ENCODE peak calls at places on chromosomes 6 and 20, in ten cellular contexts. S, V, E, M, N, Q, A, G, W and Y are unnamed samples.

GRCh38 chr20:14295238-14295637 is 42.2 kb downstream of the FLRT3 start:
- DNase-seq in S (no peak), V (no peak), E (no peak), M (no peak), N (no peak), Q (peak), A (no peak), G (no peak), W (peak), Y (no peak)

GRCh38 chr6:84093405-84094049 is 60.0 kb downstream of the MRAP2 start:
- DNase-seq in S (no peak), V (no peak), E (peak), M (no peak), N (no peak), Q (no peak), A (peak), G (no peak), W (no peak), Y (no peak)

GRCh38 chr20:61387204-61387958 is 135.3 kb downstream of the CDH4 start:
- DNase-seq in S (no peak), V (no peak), E (no peak), M (peak), N (no peak), Q (peak), A (no peak), G (peak), W (peak), Y (peak)

GRCh38 chr6:142087950-142088857 is 44.5 kb upstream of the GJE1 start:
- DNase-seq in S (no peak), V (no peak), E (no peak), M (no peak), N (no peak), Q (no peak), A (no peak), G (no peak), W (no peak), Y (no peak)

GRCh38 chr6:320351-321157 is 28.3 kb downstream of the DUSP22 start:
- DNase-seq in S (no peak), V (no peak), E (no peak), M (no peak), N (no peak), Q (no peak), A (no peak), G (no peak), W (no peak), Y (no peak)

GRCh38 chr6:10384064-10384317 is 30.9 kb downstream of the TFAP2A start:
- DNase-seq in S (no peak), V (no peak), E (no peak), M (no peak), N (no peak), Q (no peak), A (no peak), G (no peak), W (no peak), Y (no peak)

GRCh38 chr6:167829513-167829912 is 2.8 kb downstream of the AFDN start:
- DNase-seq in S (no peak), V (no peak), E (no peak), M (no peak), N (no peak), Q (no peak), A (no peak), G (peak), W (no peak), Y (no peak)

GRCh38 chr6:110101885-110102284 is 77.6 kb downstream of the WASF1 start:
- DNase-seq in S (no peak), V (no peak), E (peak), M (no peak), N (no peak), Q (no peak), A (peak), G (no peak), W (no peak), Y (no peak)

GRCh38 chr6:10759312-10759839 is 11.8 kb downstream of the TMEM14B start:
- DNase-seq in S (no peak), V (no peak), E (no peak), M (peak), N (no peak), Q (peak), A (peak), G (peak), W (no peak), Y (peak)

GRCh38 chr20:50245561-50246366 is 55.1 kb downstream of the CEBPB start:
- DNase-seq in S (no peak), V (no peak), E (no peak), M (no peak), N (no peak), Q (peak), A (no peak), G (peak), W (no peak), Y (peak)

GRCh38 chr6:44373051-44373450 is 14.5 kb upstream of the CDC5L start:
- DNase-seq in S (no peak), V (no peak), E (no peak), M (no peak), N (no peak), Q (no peak), A (no peak), G (no peak), W (no peak), Y (peak)

GRCh38 chr6:85660181-85660611 is 17.5 kb upstream of the SYNCRIP start:
- DNase-seq in S (no peak), V (no peak), E (no peak), M (peak), N (no peak), Q (peak), A (no peak), G (peak), W (no peak), Y (peak)

GRCh38 chr20:46119547-46119946 is 1.4 kb downstream of the CD40 start:
- DNase-seq in S (no peak), V (no peak), E (no peak), M (no peak), N (no peak), Q (no peak), A (no peak), G (no peak), W (no peak), Y (no peak)

GRCh38 chr6:42142118-42142835 is at the start of gene C6orf132:
- DNase-seq in S (no peak), V (no peak), E (no peak), M (peak), N (no peak), Q (no peak), A (no peak), G (no peak), W (peak), Y (peak)

GRCh38 chr20:61166324-61166723 is 85.7 kb upstream of the CDH4 start:
- DNase-seq in S (no peak), V (no peak), E (no peak), M (peak), N (no peak), Q (peak), A (no peak), G (peak), W (no peak), Y (peak)

GRCh38 chr6:159151266-159151855 is 17.8 kb upstream of the FNDC1 start:
- DNase-seq in S (no peak), V (peak), E (no peak), M (peak), N (no peak), Q (peak), A (peak), G (no peak), W (peak), Y (peak)

GRCh38 chr20:59578602-59579403 is 25.5 kb upstream of the PHACTR3 start:
- DNase-seq in S (no peak), V (no peak), E (no peak), M (no peak), N (no peak), Q (no peak), A (no peak), G (no peak), W (no peak), Y (no peak)

GRCh38 chr6:69090132-69090531 is 455.1 kb downstream of the ADGRB3 start:
- DNase-seq in S (no peak), V (no peak), E (no peak), M (no peak), N (no peak), Q (peak), A (no peak), G (peak), W (no peak), Y (no peak)

GRCh38 chr6:138981416-138981815 is 6.6 kb downstream of the REPS1 start:
- DNase-seq in S (no peak), V (no peak), E (no peak), M (no peak), N (no peak), Q (peak), A (no peak), G (peak), W (no peak), Y (no peak)

GRCh38 chr6:88972504-88973423 is 9.3 kb upstream of the RNGTT start:
- DNase-seq in S (no peak), V (no peak), E (no peak), M (no peak), N (no peak), Q (no peak), A (no peak), G (no peak), W (no peak), Y (no peak)

GRCh38 chr20:25859649-25860530 is 163.2 kb upstream of the ZNF337 start:
- DNase-seq in S (peak), V (peak), E (peak), M (peak), N (peak), Q (peak), A (peak), G (no peak), W (peak), Y (peak)

GRCh38 chr6:30007132-30007764 is 53.8 kb upstream of the POLR1H start:
- DNase-seq in S (no peak), V (peak), E (no peak), M (no peak), N (no peak), Q (no peak), A (peak), G (no peak), W (peak), Y (no peak)

GRCh38 chr6:105873256-105873704 is 212.9 kb upstream of the PRDM1 start:
- DNase-seq in S (no peak), V (no peak), E (no peak), M (no peak), N (no peak), Q (no peak), A (no peak), G (no peak), W (no peak), Y (no peak)

GRCh38 chr20:52154575-52154974 is 37.0 kb downstream of the ZFP64 start:
- DNase-seq in S (no peak), V (no peak), E (no peak), M (no peak), N (no peak), Q (no peak), A (no peak), G (no peak), W (no peak), Y (no peak)

GRCh38 chr6:143164565-143165105 is 103.9 kb downstream of the AIG1 start:
- DNase-seq in S (no peak), V (no peak), E (no peak), M (no peak), N (no peak), Q (no peak), A (no peak), G (peak), W (no peak), Y (no peak)

GRCh38 chr6:136657629-136658028 is 107.4 kb upstream of the MAP7 start:
- DNase-seq in S (no peak), V (no peak), E (no peak), M (no peak), N (no peak), Q (no peak), A (no peak), G (peak), W (no peak), Y (peak)

GRCh38 chr6:37483502-37483901 is 16.2 kb downstream of the CCDC167 start:
- DNase-seq in S (no peak), V (no peak), E (no peak), M (no peak), N (no peak), Q (no peak), A (no peak), G (no peak), W (no peak), Y (no peak)

GRCh38 chr20:48783533-48784272 is 44.1 kb downstream of the PREX1 start:
- DNase-seq in S (no peak), V (peak), E (no peak), M (no peak), N (no peak), Q (no peak), A (no peak), G (no peak), W (no peak), Y (no peak)

GRCh38 chr20:63898882-63899558 is 4.1 kb downstream of the DNAJC5 start:
- DNase-seq in S (no peak), V (no peak), E (no peak), M (no peak), N (no peak), Q (no peak), A (no peak), G (no peak), W (no peak), Y (no peak)

GRCh38 chr6:70375882-70376281 is 37.4 kb upstream of the FAM135A start:
- DNase-seq in S (no peak), V (no peak), E (no peak), M (no peak), N (no peak), Q (no peak), A (no peak), G (no peak), W (no peak), Y (peak)

GRCh38 chr20:50052952-50053789 is 59.8 kb downstream of the UBE2V1 start:
- DNase-seq in S (no peak), V (no peak), E (no peak), M (no peak), N (no peak), Q (no peak), A (no peak), G (no peak), W (no peak), Y (no peak)

GRCh38 chr6:116287668-116288282 is 8.0 kb upstream of the TSPYL1 start:
- DNase-seq in S (no peak), V (no peak), E (no peak), M (peak), N (no peak), Q (peak), A (no peak), G (peak), W (no peak), Y (peak)

GRCh38 chr6:52598123-52598823 is 21.4 kb upstream of the TRAM2 start:
- DNase-seq in S (no peak), V (no peak), E (no peak), M (peak), N (no peak), Q (peak), A (no peak), G (peak), W (peak), Y (peak)

GRCh38 chr20:35738410-35739179 is 3.5 kb downstream of the RBM39 start:
- DNase-seq in S (no peak), V (no peak), E (no peak), M (no peak), N (no peak), Q (no peak), A (no peak), G (no peak), W (no peak), Y (no peak)

GRCh38 chr20:35742741-35743523 is 872 bp upstream of the RBM39 start:
- DNase-seq in S (no peak), V (no peak), E (peak), M (no peak), N (no peak), Q (no peak), A (peak), G (no peak), W (no peak), Y (no peak)

GRCh38 chr20:35743693-35744491 is 1.8 kb upstream of the RBM39 start:
- DNase-seq in S (no peak), V (no peak), E (no peak), M (no peak), N (no peak), Q (no peak), A (no peak), G (no peak), W (no peak), Y (no peak)

GRCh38 chr20:35739294-35740163 is 2.5 kb downstream of the RBM39 start:
- DNase-seq in S (no peak), V (no peak), E (no peak), M (no peak), N (no peak), Q (peak), A (no peak), G (peak), W (no peak), Y (peak)

DNA sequence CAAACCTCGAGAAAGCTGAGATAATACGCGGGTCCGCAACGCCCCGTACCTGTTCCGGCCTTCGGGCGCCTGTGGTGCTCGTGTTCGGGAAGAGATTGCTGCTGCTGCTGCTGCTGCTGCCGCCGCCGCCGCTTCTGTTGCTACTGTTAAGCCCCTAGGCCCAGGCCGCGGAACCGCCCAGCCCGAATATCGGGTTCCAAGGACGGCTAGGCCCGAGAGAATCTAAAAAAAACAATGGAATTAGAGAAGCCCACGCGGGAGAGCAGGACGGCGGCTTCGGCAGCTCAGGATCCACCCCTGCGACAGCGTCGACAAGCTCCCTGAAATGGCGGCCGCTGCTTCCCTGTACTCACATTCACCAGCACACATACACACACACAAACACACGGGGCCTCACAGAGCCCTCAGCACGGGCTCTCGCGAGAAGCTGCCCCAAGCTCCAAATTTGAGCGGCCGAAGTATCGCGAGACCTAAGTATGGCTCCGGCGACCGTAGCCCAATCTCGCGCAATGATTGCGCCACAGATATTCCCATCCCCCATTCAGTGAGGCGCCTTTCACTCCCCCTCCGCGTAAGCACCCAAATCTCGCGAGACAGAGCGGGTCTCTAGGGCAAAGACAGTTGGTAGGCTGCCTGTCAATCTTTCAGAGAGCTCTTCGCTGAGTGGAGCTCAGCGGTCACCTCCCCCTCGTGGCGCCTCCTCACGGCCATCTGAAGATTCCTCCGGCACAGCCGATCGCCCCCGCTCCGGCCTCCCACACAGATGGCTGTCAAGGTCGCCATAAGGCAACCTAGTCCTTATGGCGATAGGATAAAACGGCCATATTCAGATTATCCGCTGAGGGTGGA is at the start of gene RBM39:
- DNase-seq in S (peak), V (peak), E (peak), M (peak), N (peak), Q (peak), A (peak), G (peak), W (peak), Y (peak)
- TF ChIP-seq CTCF in S (peak), V (peak), E (peak), M (no peak), N (peak), Q (peak), A (peak), G (peak), W (no peak), Y (peak)

DNA sequence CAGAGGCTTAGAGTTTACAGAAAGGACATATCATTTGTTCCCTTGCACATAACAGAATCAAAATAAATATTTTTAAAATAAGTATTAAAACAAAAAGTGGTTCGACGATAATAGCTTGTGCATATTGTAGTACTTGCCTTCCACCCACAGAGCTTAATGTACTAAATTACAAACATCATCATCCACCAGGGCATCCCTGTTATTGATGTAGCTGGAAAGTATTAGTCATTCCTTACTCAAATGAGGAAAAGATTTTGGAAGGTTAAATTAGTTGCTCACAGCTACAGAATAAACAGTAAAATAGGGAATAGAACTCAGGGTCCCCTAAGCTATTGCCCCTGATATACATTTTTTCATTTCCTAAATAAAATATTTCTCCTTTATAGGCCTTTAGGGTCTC is 150.3 kb downstream of the PTPRK start:
- DNase-seq in S (no peak), V (no peak), E (no peak), M (peak), N (no peak), Q (peak), A (no peak), G (peak), W (no peak), Y (peak)
- TF ChIP-seq CTCF in S (no peak), V (no peak), E (no peak), M (no peak), N (no peak), Q (no peak), A (no peak), G (no peak), W (no peak), Y (peak)

DNA sequence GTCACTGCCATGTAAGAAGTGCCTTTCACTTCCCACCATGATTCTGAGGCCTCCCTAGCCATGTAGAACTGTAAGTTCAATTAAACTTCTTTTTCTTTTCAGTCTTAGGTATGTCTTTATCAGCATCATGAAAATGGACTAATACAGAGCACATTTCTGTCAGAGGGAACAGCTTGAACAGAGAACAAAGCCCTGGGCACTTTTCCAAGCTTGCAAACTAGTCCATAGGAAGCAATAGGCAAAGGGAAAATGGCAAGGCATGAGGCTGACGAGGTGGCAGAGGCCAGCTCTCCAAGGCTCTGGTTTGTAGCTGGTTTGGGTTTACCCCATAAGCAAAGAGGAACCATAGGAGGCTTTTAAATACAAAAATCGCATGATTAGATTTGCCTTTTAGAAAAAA is 185.1 kb upstream of the HDDC2 start:
- DNase-seq in S (no peak), V (no peak), E (no peak), M (no peak), N (no peak), Q (peak), A (no peak), G (no peak), W (no peak), Y (no peak)
- TF ChIP-seq CTCF in S (no peak), V (no peak), E (no peak), M (no peak), N (no peak), Q (no peak), A (no peak), G (no peak), W (no peak), Y (no peak)

DNA sequence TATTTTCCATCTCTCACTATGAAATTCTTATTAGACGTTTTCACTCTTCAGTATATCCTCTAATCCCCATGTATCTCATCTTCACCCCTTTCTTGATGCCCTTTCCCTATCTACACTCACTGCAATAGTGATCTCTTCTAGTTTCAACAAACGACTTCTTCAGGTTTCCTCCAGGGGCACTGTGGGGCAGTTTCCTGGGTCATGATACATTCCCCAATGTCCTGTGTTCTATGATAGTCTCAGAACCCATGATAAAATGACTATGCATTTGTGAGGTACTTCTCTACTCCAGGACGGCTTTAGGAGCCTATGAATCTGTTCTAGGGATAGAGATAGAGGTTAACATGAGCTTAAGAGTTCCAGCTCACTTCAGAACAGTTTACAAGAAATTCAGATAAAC is 183.3 kb downstream of the FOXC1 start:
- DNase-seq in S (no peak), V (no peak), E (no peak), M (peak), N (no peak), Q (no peak), A (no peak), G (no peak), W (no peak), Y (peak)
- TF ChIP-seq CTCF in S (no peak), V (peak), E (peak), M (peak), N (no peak), Q (peak), A (peak), G (peak), W (peak), Y (peak)

GRCh38 chr6:6105472-6106036 is 98.8 kb upstream of the NRN1 start:
- DNase-seq in S (no peak), V (no peak), E (no peak), M (no peak), N (no peak), Q (no peak), A (no peak), G (no peak), W (peak), Y (no peak)
- TF ChIP-seq CTCF in S (no peak), V (no peak), E (peak), M (no peak), N (no peak), Q (no peak), A (no peak), G (no peak), W (peak), Y (no peak)

GRCh38 chr6:35757461-35758123 is 18.8 kb upstream of the CLPSL2 start:
- DNase-seq in S (no peak), V (no peak), E (peak), M (no peak), N (no peak), Q (peak), A (peak), G (no peak), W (peak), Y (peak)
- TF ChIP-seq CTCF in S (no peak), V (no peak), E (peak), M (peak), N (no peak), Q (peak), A (peak), G (peak), W (no peak), Y (peak)